ENCODE peak calls at places on chromosomes 12 and 14, in four cellular contexts. G, M, Y and R are unnamed samples.

GRCh38 chr14:76352639-76353281 is 23.2 kb upstream of the ESRRB start:
- DNase-seq in G (peak), M (peak), Y (peak), R (peak)

GRCh38 chr12:11688379-11688778 is 38.9 kb downstream of the ETV6 start:
- DNase-seq in G (no peak), M (no peak), Y (no peak), R (no peak)

GRCh38 chr14:67228325-67228984 is 12.8 kb upstream of the PALS1 start:
- DNase-seq in G (peak), M (no peak), Y (no peak), R (peak)

GRCh38 chr12:57815177-57816000 is 3.1 kb downstream of the AVIL start:
- DNase-seq in G (no peak), M (no peak), Y (no peak), R (no peak)

GRCh38 chr12:2924019-2924418 is 33.3 kb downstream of the TULP3 start:
- DNase-seq in G (no peak), M (no peak), Y (no peak), R (peak)

GRCh38 chr12:70604662-70605061 is 32.6 kb downstream of the PTPRB start:
- DNase-seq in G (no peak), M (no peak), Y (no peak), R (no peak)

GRCh38 chr12:47755655-47756562 is 2.8 kb downstream of the RAPGEF3 start:
- DNase-seq in G (no peak), M (no peak), Y (no peak), R (no peak)

GRCh38 chr12:106863185-106863584 is 88.7 kb downstream of the RIC8B start:
- DNase-seq in G (no peak), M (no peak), Y (no peak), R (no peak)

GRCh38 chr14:66507181-66507721 is 696 bp upstream of the GPHN start:
- DNase-seq in G (no peak), M (no peak), Y (peak), R (no peak)

GRCh38 chr14:34368115-34368970 is 93.7 kb downstream of the SPTSSA start:
- DNase-seq in G (peak), M (no peak), Y (no peak), R (peak)

GRCh38 chr14:93032301-93032929 is 83.3 kb downstream of the ITPK1 start:
- DNase-seq in G (no peak), M (no peak), Y (no peak), R (no peak)

GRCh38 chr14:24389266-24389855 is 9.4 kb upstream of the NYNRIN start:
- DNase-seq in G (no peak), M (no peak), Y (no peak), R (peak)

GRCh38 chr14:75315143-75315542 is 36.5 kb downstream of the FOS start:
- DNase-seq in G (peak), M (no peak), Y (no peak), R (peak)

GRCh38 chr12:55748230-55748993 is 5.5 kb downstream of the GDF11 start:
- DNase-seq in G (no peak), M (no peak), Y (no peak), R (no peak)

GRCh38 chr14:81176224-81176623 is 44.5 kb downstream of the GTF2A1 start:
- DNase-seq in G (no peak), M (no peak), Y (no peak), R (no peak)

GRCh38 chr12:94743174-94743573 is 92.8 kb upstream of the TMCC3 start:
- DNase-seq in G (no peak), M (no peak), Y (no peak), R (no peak)

GRCh38 chr12:64665506-64665905 is 55.2 kb downstream of the RASSF3 start:
- DNase-seq in G (no peak), M (no peak), Y (no peak), R (peak)

GRCh38 chr12:112838731-112839130 is 47.2 kb downstream of the RPH3A start:
- DNase-seq in G (no peak), M (no peak), Y (no peak), R (no peak)

GRCh38 chr14:68598621-68599447 is 194.0 kb downstream of the ZFP36L1 start:
- DNase-seq in G (no peak), M (no peak), Y (no peak), R (peak)

GRCh38 chr14:23660290-23661226 is 24.4 kb downstream of the DHRS2 start:
- DNase-seq in G (no peak), M (no peak), Y (no peak), R (no peak)

GRCh38 chr12:62191747-62192485 is 68.3 kb upstream of the USP15 start:
- DNase-seq in G (peak), M (no peak), Y (no peak), R (peak)

GRCh38 chr12:106760184-106760531 is 14.3 kb upstream of the RIC8B start:
- DNase-seq in G (no peak), M (no peak), Y (no peak), R (no peak)

GRCh38 chr12:123421314-123421713 is 15.2 kb downstream of the RILPL2 start:
- DNase-seq in G (no peak), M (no peak), Y (no peak), R (no peak)

GRCh38 chr12:132373967-132374820 is 44.8 kb upstream of the GALNT9 start:
- DNase-seq in G (peak), M (no peak), Y (no peak), R (no peak)

GRCh38 chr12:49342914-49343731 is 3.6 kb upstream of the DNAJC22 start:
- DNase-seq in G (no peak), M (no peak), Y (no peak), R (no peak)

GRCh38 chr12:53751336-53752191 is at the start of gene CISTR:
- DNase-seq in G (peak), M (no peak), Y (peak), R (no peak)

GRCh38 chr12:80222261-80222660 is 122.9 kb downstream of the OTOGL start:
- DNase-seq in G (no peak), M (no peak), Y (no peak), R (no peak)

GRCh38 chr12:66587912-66588311 is 91.0 kb downstream of the GRIP1 start:
- DNase-seq in G (no peak), M (no peak), Y (no peak), R (peak)

GRCh38 chr12:101414533-101415119 is 7.1 kb upstream of the ARL1 start:
- DNase-seq in G (peak), M (no peak), Y (no peak), R (peak)

GRCh38 chr12:123645851-123646250 is 12.2 kb downstream of the GTF2H3 start:
- DNase-seq in G (no peak), M (no peak), Y (peak), R (no peak)

GRCh38 chr14:69895109-69895508 is 15.9 kb downstream of the SMOC1 start:
- DNase-seq in G (no peak), M (no peak), Y (no peak), R (no peak)

GRCh38 chr12:20184514-20184913 is 183.8 kb upstream of the PDE3A start:
- DNase-seq in G (no peak), M (no peak), Y (no peak), R (no peak)

GRCh38 chr14:51581017-51581881 is 70.5 kb upstream of the FRMD6 start:
- DNase-seq in G (peak), M (no peak), Y (no peak), R (peak)

GRCh38 chr12:15435597-15435996 is 113.3 kb downstream of the PTPRO start:
- DNase-seq in G (peak), M (no peak), Y (no peak), R (peak)

GRCh38 chr12:12510141-12510540 is 52.5 kb downstream of the DUSP16 start:
- DNase-seq in G (peak), M (no peak), Y (no peak), R (peak)

GRCh38 chr12:32107376-32108267 is 975 bp downstream of the BICD1 start:
- DNase-seq in G (peak), M (peak), Y (no peak), R (peak)

GRCh38 chr14:40447032-40447431 is 1014.8 kb upstream of the FBXO33 start:
- DNase-seq in G (no peak), M (no peak), Y (no peak), R (no peak)

GRCh38 chr14:94451091-94451751 is 1.4 kb downstream of the SERPINA11 start:
- DNase-seq in G (no peak), M (no peak), Y (no peak), R (no peak)

GRCh38 chr12:32617549-32617948 is 61.6 kb upstream of the DNM1L start:
- DNase-seq in G (no peak), M (no peak), Y (no peak), R (no peak)

GRCh38 chr12:23217716-23218115 is 592.7 kb downstream of the ETNK1 start:
- DNase-seq in G (no peak), M (no peak), Y (no peak), R (no peak)